ENCODE peak calls at places on chromosomes 5 and 9, in six cellular contexts. L is ovary; V is CD8-positive, alpha-beta memory T cell; R is lower lobe of right lung; W is thyroid gland; I is stomach. Q is an unnamed sample. For H3K4me1, the result is how much of the 10 kb centered on the place peaks cover.

GRCh38 chr5:53343187-53343586 is 137.2 kb upstream of the FST start:
- DNase-seq in L (no peak), V (no peak), R (no peak), W (no peak), I (no peak), Q (peak)

GRCh38 chr5:177520906-177521513 is 4.2 kb upstream of the DDX41 start:
- DNase-seq in L (no peak), V (no peak), R (no peak), W (no peak), I (no peak), Q (no peak)

GRCh38 chr5:14528926-14529325 is 52.7 kb upstream of the OTULINL start:
- DNase-seq in L (no peak), V (no peak), R (no peak), W (no peak), I (no peak), Q (no peak)

GRCh38 chr9:92590386-92590785 is 54.6 kb upstream of the ECM2 start:
- DNase-seq in L (peak), V (no peak), R (no peak), W (peak), I (no peak), Q (peak)

GRCh38 chr9:14719231-14719923 is 3.2 kb downstream of the CER1 start:
- DNase-seq in L (no peak), V (no peak), R (no peak), W (no peak), I (no peak), Q (no peak)

GRCh38 chr5:7902201-7902600 is 33.3 kb downstream of the MTRR start:
- DNase-seq in L (no peak), V (no peak), R (no peak), W (no peak), I (no peak), Q (no peak)

GRCh38 chr9:108551030-108551964 is 304.5 kb downstream of the ACTL7B start:
- DNase-seq in L (no peak), V (no peak), R (no peak), W (no peak), I (no peak), Q (peak)

GRCh38 chr5:179407191-179408175 is 62.2 kb upstream of the ADAMTS2 start:
- DNase-seq in L (no peak), V (no peak), R (no peak), W (no peak), I (no peak), Q (peak)

GRCh38 chr5:141783599-141784296 is 94.5 kb downstream of the PCDH1 start:
- DNase-seq in L (no peak), V (no peak), R (no peak), W (no peak), I (no peak), Q (no peak)

DNA sequence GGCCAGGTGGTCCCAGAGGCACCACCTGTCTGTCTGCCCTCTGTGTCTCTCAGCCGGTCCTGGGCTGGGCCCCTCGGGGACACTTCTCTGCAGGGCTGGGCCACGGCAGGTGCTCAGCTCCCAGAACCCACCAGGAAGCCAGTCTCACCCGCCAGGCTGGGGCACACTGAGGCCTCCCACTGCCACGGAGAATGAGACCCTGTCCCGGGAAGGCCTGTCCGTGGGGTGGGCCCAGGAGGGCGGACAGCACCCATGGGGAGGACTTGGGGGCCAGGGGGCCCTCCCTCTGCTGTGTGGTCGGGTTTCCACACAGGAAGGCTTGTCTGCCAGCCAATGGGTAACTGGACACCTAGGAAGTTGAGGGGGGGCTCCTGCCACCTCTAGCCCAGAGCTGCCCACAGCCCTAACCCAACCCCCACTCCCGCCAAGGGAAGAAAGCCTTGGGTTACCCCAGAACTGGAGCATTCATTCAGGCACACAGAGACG is 4.1 kb upstream of the TUBB4B start:
- DNase-seq in L (no peak), V (no peak), R (no peak), W (peak), I (no peak), Q (no peak)
- H3K4me3 ChIP-seq in L (no peak), V (no peak), R (no peak), W (no peak), I (no peak), Q (no peak)

GRCh38 chr9:131673068-131673467 is 66.8 kb downstream of the RAPGEF1 start:
- DNase-seq in L (no peak), V (no peak), R (no peak), W (no peak), I (no peak), Q (no peak)
- H3K4me1 ChIP-seq in L (under half), V (half or more), R (half or more), W (under half), I (half or more), Q (half or more)

DNA sequence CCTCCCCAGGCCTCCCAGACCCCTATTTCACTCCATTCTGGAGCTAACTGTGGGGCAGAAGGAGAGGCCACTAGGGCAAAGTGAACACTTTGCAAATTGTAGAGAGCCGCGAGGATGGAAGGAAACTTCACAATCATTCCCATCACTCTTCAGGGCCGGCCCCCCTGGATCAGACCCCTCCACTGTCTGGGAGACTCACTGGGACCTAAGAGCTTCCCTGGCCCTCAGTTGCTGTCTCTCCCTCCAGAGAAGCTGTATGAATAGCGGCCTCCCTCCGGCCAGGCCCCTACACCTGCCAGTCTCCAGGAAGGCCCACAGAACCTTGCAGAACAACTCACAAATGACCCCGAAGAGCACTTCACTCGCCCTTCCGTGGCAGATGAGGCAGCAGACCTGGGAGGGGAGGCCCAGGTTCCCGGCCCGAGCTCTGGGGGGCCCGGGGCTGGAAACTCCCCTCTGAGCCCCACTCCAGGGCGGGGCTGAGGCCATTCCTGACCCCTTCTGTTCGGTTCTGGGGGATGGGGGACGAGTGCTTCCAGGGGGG is 141.9 kb upstream of the IER5L start:
- DNase-seq in L (no peak), V (no peak), R (no peak), W (peak), I (peak), Q (no peak)
- H3K4me3 ChIP-seq in L (peak), V (peak), R (peak), W (no peak), I (peak), Q (peak)

GRCh38 chr5:17228833-17229291 is 11.4 kb downstream of the BASP1 start:
- DNase-seq in L (no peak), V (no peak), R (no peak), W (peak), I (no peak), Q (peak)
- H3K4me1 ChIP-seq in L (under half), V (under half), R (under half), W (under half), I (under half), Q (under half)

GRCh38 chr5:1535646-1536045 is 11.9 kb upstream of the LPCAT1 start:
- DNase-seq in L (no peak), V (no peak), R (no peak), W (no peak), I (no peak), Q (no peak)

GRCh38 chr5:1537166-1538154 is 13.7 kb upstream of the LPCAT1 start:
- DNase-seq in L (peak), V (no peak), R (no peak), W (no peak), I (no peak), Q (no peak)

GRCh38 chr5:1538741-1539392 is 15.1 kb upstream of the LPCAT1 start:
- DNase-seq in L (peak), V (no peak), R (no peak), W (no peak), I (no peak), Q (no peak)

GRCh38 chr5:1538276-1538675 is 14.5 kb upstream of the LPCAT1 start:
- DNase-seq in L (peak), V (no peak), R (no peak), W (no peak), I (no peak), Q (no peak)

DNA sequence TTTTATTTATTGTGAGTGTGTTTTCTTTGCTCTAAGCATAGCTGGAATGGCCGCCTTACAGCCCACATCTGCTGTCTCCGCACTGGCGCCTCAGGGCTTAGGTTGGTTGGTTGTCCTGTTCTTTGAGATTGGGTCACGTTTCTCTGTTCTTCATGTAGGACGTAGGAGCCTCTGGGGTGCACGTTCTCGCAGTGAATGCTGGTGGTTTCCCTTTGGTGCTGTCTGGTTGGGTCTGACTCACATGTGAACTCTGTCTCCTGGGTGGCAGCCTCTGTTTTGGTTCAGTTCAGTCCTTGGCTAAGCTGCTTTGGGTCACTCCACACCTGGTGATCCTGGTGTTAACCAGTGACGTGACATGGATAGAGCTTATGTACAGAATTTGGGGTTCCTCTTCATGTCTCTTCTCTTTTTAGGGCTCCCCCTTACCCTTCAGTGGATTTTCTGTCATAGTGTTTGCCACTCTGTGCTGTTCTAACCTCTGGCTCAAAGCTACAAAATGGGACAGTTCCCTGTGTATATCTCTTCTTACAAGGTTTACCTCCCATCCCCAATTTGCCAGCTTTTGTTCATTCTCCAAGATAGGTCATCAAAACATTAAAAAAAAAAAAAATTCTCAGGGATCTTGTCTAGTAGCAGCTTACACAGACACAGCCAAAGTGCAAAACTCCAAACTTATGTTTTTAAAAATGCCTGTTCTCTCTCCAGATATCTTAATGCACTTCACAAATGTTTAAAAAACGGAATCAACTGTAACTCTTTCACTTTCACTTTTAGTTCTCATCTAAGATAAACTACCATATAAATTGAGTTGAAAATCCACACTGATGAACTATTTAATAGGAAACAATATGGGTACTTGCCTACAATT is 12.8 kb upstream of the LPCAT1 start:
- DNase-seq in L (peak), V (peak), R (peak), W (no peak), I (peak), Q (peak)
- H3K4me3 ChIP-seq in L (no peak), V (peak), R (peak), W (no peak), I (peak), Q (peak)

GRCh38 chr5:95821110-95822021 is 1.2 kb downstream of the GLRX start:
- DNase-seq in L (no peak), V (no peak), R (no peak), W (no peak), I (no peak), Q (no peak)
- H3K4me1 ChIP-seq in L (under half), V (half or more), R (half or more), W (under half), I (half or more), Q (under half)

GRCh38 chr9:21334603-21334968 is 618 bp downstream of the KLHL9 start:
- DNase-seq in L (no peak), V (no peak), R (no peak), W (no peak), I (no peak), Q (peak)

GRCh38 chr9:21334969-21335632 is at the start of gene KLHL9:
- DNase-seq in L (peak), V (peak), R (peak), W (peak), I (peak), Q (peak)

GRCh38 chr9:21326526-21327139 is 8.6 kb downstream of the KLHL9 start:
- DNase-seq in L (no peak), V (no peak), R (no peak), W (no peak), I (no peak), Q (peak)

GRCh38 chr9:21336467-21336866 is 1.3 kb upstream of the KLHL9 start:
- DNase-seq in L (no peak), V (no peak), R (no peak), W (no peak), I (no peak), Q (no peak)

DNA sequence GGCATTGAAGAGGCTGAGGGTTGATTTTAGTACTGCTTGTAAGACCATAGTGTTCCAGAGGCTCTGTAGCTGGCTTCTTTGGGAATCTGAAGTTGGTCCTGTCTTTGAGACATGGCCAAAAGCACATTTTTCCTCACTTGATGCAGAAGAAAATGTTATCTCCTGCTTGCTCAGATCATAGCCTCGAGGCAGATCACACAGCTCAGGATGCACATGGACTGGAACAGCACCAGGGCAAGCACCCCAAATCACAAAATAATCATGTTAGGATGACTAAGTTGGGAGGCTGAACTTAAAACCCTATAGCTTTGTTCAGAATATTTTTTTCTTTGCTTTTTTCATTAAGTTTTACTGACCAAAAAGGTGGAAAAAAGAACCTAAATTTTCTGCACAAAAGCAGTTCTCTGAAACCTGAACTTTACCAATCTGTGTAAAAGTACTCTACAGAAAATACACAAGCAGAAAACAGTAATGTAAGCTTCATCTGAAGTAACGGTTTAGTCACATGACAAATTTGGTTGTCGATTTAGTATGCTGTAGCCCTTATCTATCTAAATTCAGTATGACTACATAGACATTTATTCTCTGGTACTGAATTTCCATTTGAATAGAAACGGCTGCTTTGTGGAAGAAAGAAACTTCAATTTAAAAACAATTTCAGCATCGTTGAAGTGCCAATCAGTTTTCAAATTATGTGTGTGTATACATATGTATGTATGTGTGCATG is 3.4 kb downstream of the KLHL9 start:
- DNase-seq in L (no peak), V (no peak), R (no peak), W (no peak), I (no peak), Q (no peak)
- H3K4me3 ChIP-seq in L (no peak), V (no peak), R (no peak), W (no peak), I (no peak), Q (peak)

GRCh38 chr5:151153300-151153699 is 4.3 kb downstream of the ANXA6 start:
- DNase-seq in L (no peak), V (no peak), R (no peak), W (no peak), I (no peak), Q (no peak)
- H3K4me1 ChIP-seq in L (under half), V (half or more), R (half or more), W (under half), I (half or more), Q (half or more)